ENCODE peak calls at places on chromosomes 5 and 9, in six cellular contexts. C is GM20000; H is Right ventricle myocardium inferior; B is stimulated activated CD4-positive, alpha-beta T cell treated with anti-CD3 and anti-CD28 coated beads, Interleukin-15, amount 100 ng/mL, for 1 hour; L is GM12865; I is T-helper 1 cell. W is an unnamed sample.

GRCh38 chr5:127923804-127924570 is 159.6 kb upstream of the SLC12A2 start:
- DNase-seq in I (no peak), L (no peak), B (no peak), C (no peak), H (no peak), W (no peak)

GRCh38 chr9:123695391-123695790 is 234.5 kb downstream of the DENND1A start:
- DNase-seq in I (no peak), H (no peak), L (no peak), B (no peak), C (no peak), W (no peak)

GRCh38 chr5:93017854-93018253 is 563.2 kb downstream of the NR2F1-AS1 start:
- DNase-seq in C (no peak), L (no peak), H (no peak), B (no peak), I (no peak), W (no peak)

GRCh38 chr5:42666821-42667325 is 89.7 kb upstream of the CCDC152 start:
- DNase-seq in I (no peak), L (no peak), B (no peak), H (no peak), C (no peak), W (no peak)

GRCh38 chr9:124855944-124856773 is 2.9 kb downstream of the WDR38 start:
- DNase-seq in B (no peak), H (no peak), C (no peak), L (peak; percentile 54), I (no peak), W (no peak)

GRCh38 chr5:43571237-43571636 is 14.4 kb upstream of the PAIP1 start:
- DNase-seq in I (no peak), C (no peak), B (no peak), L (no peak), H (no peak), W (no peak)

GRCh38 chr9:79107911-79108676 is 463.7 kb upstream of the TLE4 start:
- DNase-seq in I (no peak), L (no peak), B (no peak), H (no peak), C (no peak), W (no peak)

GRCh38 chr5:171420429-171421231 is 1.2 kb downstream of the FGF18 start:
- DNase-seq in H (peak; percentile 92), C (no peak), L (no peak), I (no peak), B (no peak), W (no peak)

GRCh38 chr5:140131967-140132409 is 6.3 kb downstream of the IGIP start:
- DNase-seq in L (peak; percentile 19), I (peak; percentile 11), C (no peak), B (no peak), H (no peak), W (no peak)

GRCh38 chr9:111350556-111350955 is 20.5 kb upstream of the OR2K2 start:
- DNase-seq in I (no peak), H (no peak), B (no peak), C (no peak), L (no peak), W (no peak)

GRCh38 chr5:128399111-128399510 is 138.9 kb downstream of the FBN2 start:
- DNase-seq in C (no peak), L (no peak), I (no peak), B (no peak), H (no peak), W (no peak)

GRCh38 chr5:95162231-95162992 is 122.5 kb downstream of the MCTP1 start:
- DNase-seq in B (no peak), I (no peak), H (no peak), L (no peak), C (no peak), W (no peak)

GRCh38 chr5:54719384-54720306 is 202.1 kb downstream of the SNX18 start:
- DNase-seq in H (peak; percentile 74), C (no peak), I (peak; percentile 49), B (no peak), L (no peak), W (no peak)

GRCh38 chr9:124030969-124031451 is 19.4 kb downstream of the LHX2 start:
- DNase-seq in B (no peak), L (peak; percentile 71), I (no peak), C (no peak), H (no peak), W (no peak)

GRCh38 chr5:66538531-66538930 is 57.7 kb upstream of the MAST4 start:
- DNase-seq in H (no peak), B (no peak), C (no peak), I (no peak), L (no peak), W (no peak)

GRCh38 chr5:157816682-157817268 is 42.2 kb downstream of the CLINT1 start:
- DNase-seq in L (peak; percentile 18), B (no peak), I (peak; percentile 10), H (no peak), C (no peak), W (no peak)

GRCh38 chr9:136010615-136011341 is 49.6 kb upstream of the UBAC1 start:
- DNase-seq in I (no peak), L (no peak), B (no peak), C (no peak), H (peak; percentile 60), W (peak; percentile 90)

GRCh38 chr5:16350816-16351215 is 114.8 kb downstream of the ZNF622 start:
- DNase-seq in C (no peak), I (no peak), H (no peak), B (no peak), L (no peak), W (no peak)

GRCh38 chr9:95435074-95435728 is 81.6 kb downstream of the PTCH1 start:
- DNase-seq in H (no peak), I (no peak), C (no peak), L (no peak), B (no peak), W (no peak)

GRCh38 chr9:108271646-108272349 is 584.0 kb downstream of the ACTL7B start:
- DNase-seq in I (no peak), B (no peak), H (no peak), L (peak; percentile 37), C (no peak), W (no peak)

GRCh38 chr9:81849631-81850259 is 78.5 kb upstream of the SPATA31D4 start:
- DNase-seq in C (no peak), H (no peak), L (no peak), B (no peak), I (no peak), W (no peak)

GRCh38 chr9:97518909-97519307 is 17.4 kb downstream of the TMOD1 start:
- DNase-seq in C (no peak), H (no peak), B (no peak), L (no peak), I (no peak), W (no peak)

GRCh38 chr5:14720236-14720923 is 55.9 kb downstream of the OTULIN start:
- DNase-seq in L (no peak), C (no peak), B (no peak), I (no peak), H (no peak), W (no peak)

GRCh38 chr5:51386916-51387853 is 3.9 kb downstream of the ISL1 start:
- DNase-seq in B (no peak), C (no peak), L (no peak), I (no peak), H (no peak), W (no peak)

GRCh38 chr5:6758706-6759105 is 45.5 kb downstream of the TENT4A start:
- DNase-seq in L (no peak), B (no peak), C (no peak), I (no peak), H (no peak), W (no peak)

GRCh38 chr9:99752710-99753109 is 69.0 kb upstream of the NR4A3 start:
- DNase-seq in L (no peak), C (no peak), I (no peak), H (no peak), B (no peak), W (no peak)

GRCh38 chr5:127864511-127864910 is 161.3 kb downstream of the CCDC192 start:
- DNase-seq in H (no peak), L (no peak), C (no peak), B (no peak), I (no peak), W (no peak)

GRCh38 chr5:136222575-136223235 is 29.7 kb upstream of the SMIM32 start:
- DNase-seq in H (no peak), C (no peak), B (no peak), L (no peak), I (no peak), W (no peak)

GRCh38 chr9:86303316-86303975 is 21.1 kb upstream of the ISCA1 start:
- DNase-seq in H (no peak), I (peak; percentile 68), B (no peak), L (no peak), C (no peak), W (no peak)

GRCh38 chr5:74953601-74953960 is 87.4 kb upstream of the FAM169A start:
- DNase-seq in L (no peak), I (no peak), B (no peak), H (no peak), C (no peak), W (no peak)

GRCh38 chr9:116073826-116074225 is 79.8 kb upstream of the PAPPA start:
- DNase-seq in H (no peak), L (no peak), B (no peak), C (no peak), I (no peak), W (no peak)

GRCh38 chr5:35963381-35963843 is 25.0 kb upstream of the CAPSL start:
- DNase-seq in I (no peak), L (peak; percentile 31), H (no peak), C (no peak), B (no peak), W (peak; percentile 3)

GRCh38 chr5:180139731-180140626 is 68.4 kb upstream of the RNF130 start:
- DNase-seq in C (no peak), H (peak; percentile 58), L (no peak), B (no peak), I (no peak), W (no peak)

GRCh38 chr5:87541033-87541432 is 128.3 kb upstream of the CCNH start:
- DNase-seq in I (no peak), B (no peak), H (peak; percentile 32), C (no peak), L (peak; percentile 9), W (no peak)

GRCh38 chr5:139426222-139426885 is 13.0 kb downstream of the DNAJC18 start:
- DNase-seq in I (no peak), H (no peak), L (no peak), C (no peak), B (no peak), W (no peak)

W was measured in CMK.